ENCODE peak calls at places on chromosomes 5 and 9, in seven cellular contexts. L is HCT116, Q is HepG2, I is H1, U is SK-N-SH, T is GM12878, X is K562. G is an unnamed sample.

GRCh38 chr9:88378317-88378716 is 9.9 kb upstream of the SPIN1 start:
- DNase-seq in Q (no peak), T (no peak), U (peak), L (no peak), I (no peak), X (no peak), G (no peak)

GRCh38 chr9:70491798-70492736 is 77.6 kb upstream of the KLF9 start:
- DNase-seq in X (no peak), I (no peak), U (no peak), T (no peak), L (no peak), Q (no peak), G (no peak)

GRCh38 chr9:131411719-131412681 is 18.1 kb downstream of the PRRC2B start:
- DNase-seq in T (no peak), I (no peak), U (no peak), X (no peak), L (no peak), Q (peak), G (peak)

GRCh38 chr9:21995652-21996275 is 1.2 kb downstream of the CDKN2B-AS1 start:
- DNase-seq in I (no peak), T (no peak), U (peak), X (no peak), Q (no peak), L (no peak), G (no peak)

GRCh38 chr5:42912184-42912766 is 100.6 kb upstream of the SELENOP start:
- DNase-seq in X (peak), L (peak), T (no peak), U (no peak), I (no peak), Q (peak), G (peak)

GRCh38 chr5:7261049-7261448 is 134.9 kb upstream of the ADCY2 start:
- DNase-seq in Q (peak), U (peak), L (no peak), X (peak), T (no peak), I (peak), G (peak)

GRCh38 chr9:87095961-87096360 is 148.7 kb upstream of the GAS1 start:
- DNase-seq in I (no peak), L (no peak), Q (no peak), X (no peak), U (no peak), T (no peak), G (no peak)

GRCh38 chr5:142825378-142826089 is 55.4 kb downstream of the ARHGAP26 start:
- DNase-seq in L (no peak), X (peak), I (no peak), T (no peak), Q (no peak), U (no peak), G (peak)

GRCh38 chr5:180133971-180134508 is 62.5 kb upstream of the RNF130 start:
- DNase-seq in I (no peak), U (no peak), Q (no peak), T (no peak), X (no peak), L (no peak), G (no peak)

GRCh38 chr5:67182406-67182805 is 14.2 kb downstream of the CD180 start:
- DNase-seq in Q (no peak), U (no peak), X (peak), L (no peak), I (no peak), T (no peak), G (no peak)

GRCh38 chr9:120383999-120384924 is 195.7 kb downstream of the CDK5RAP2 start:
- DNase-seq in U (peak), T (no peak), L (no peak), X (no peak), Q (peak), I (no peak), G (no peak)

GRCh38 chr5:1594336-1595106 is 70.8 kb upstream of the LPCAT1 start:
- DNase-seq in X (peak), Q (peak), I (peak), U (peak), L (peak), T (peak), G (peak)

GRCh38 chr9:126986506-126986951 is 71.9 kb downstream of the RALGPS1 start:
- DNase-seq in L (peak), X (no peak), Q (peak), T (no peak), U (no peak), I (no peak), G (no peak)

GRCh38 chr9:5621327-5621726 is 7.6 kb upstream of the RIC1 start:
- DNase-seq in T (no peak), Q (no peak), X (no peak), L (peak), I (no peak), U (no peak), G (no peak)

GRCh38 chr5:168947212-168947868 is 353.6 kb downstream of the SLIT3 start:
- DNase-seq in U (peak), I (peak), Q (peak), X (peak), L (no peak), T (no peak), G (no peak)

GRCh38 chr5:35430381-35431162 is 187.1 kb upstream of the SPEF2 start:
- DNase-seq in U (no peak), Q (no peak), T (no peak), L (no peak), I (no peak), X (no peak), G (no peak)

GRCh38 chr9:89422151-89422918 is 75.6 kb downstream of the SEMA4D start:
- DNase-seq in Q (no peak), T (no peak), U (no peak), I (no peak), X (no peak), L (no peak), G (no peak)

GRCh38 chr5:111602817-111603445 is 90.6 kb upstream of the STARD4 start:
- DNase-seq in I (no peak), L (no peak), U (no peak), X (no peak), T (no peak), Q (no peak), G (no peak)

GRCh38 chr9:107105784-107106183 is 177.3 kb upstream of the RAD23B start:
- DNase-seq in I (no peak), X (no peak), T (no peak), L (no peak), Q (no peak), U (no peak), G (no peak)

GRCh38 chr5:159515197-159515596 is 184.9 kb upstream of the IL12B start:
- DNase-seq in L (no peak), X (no peak), U (no peak), I (no peak), T (no peak), Q (no peak), G (no peak)

GRCh38 chr5:87120518-87121314 is 147.0 kb upstream of the RASA1 start:
- DNase-seq in X (no peak), Q (no peak), T (no peak), I (no peak), U (no peak), L (peak), G (peak)

GRCh38 chr5:61599370-61600140 is 267.5 kb downstream of the ZSWIM6 start:
- DNase-seq in I (no peak), Q (peak), T (no peak), U (no peak), X (no peak), L (no peak), G (peak)

DNA sequence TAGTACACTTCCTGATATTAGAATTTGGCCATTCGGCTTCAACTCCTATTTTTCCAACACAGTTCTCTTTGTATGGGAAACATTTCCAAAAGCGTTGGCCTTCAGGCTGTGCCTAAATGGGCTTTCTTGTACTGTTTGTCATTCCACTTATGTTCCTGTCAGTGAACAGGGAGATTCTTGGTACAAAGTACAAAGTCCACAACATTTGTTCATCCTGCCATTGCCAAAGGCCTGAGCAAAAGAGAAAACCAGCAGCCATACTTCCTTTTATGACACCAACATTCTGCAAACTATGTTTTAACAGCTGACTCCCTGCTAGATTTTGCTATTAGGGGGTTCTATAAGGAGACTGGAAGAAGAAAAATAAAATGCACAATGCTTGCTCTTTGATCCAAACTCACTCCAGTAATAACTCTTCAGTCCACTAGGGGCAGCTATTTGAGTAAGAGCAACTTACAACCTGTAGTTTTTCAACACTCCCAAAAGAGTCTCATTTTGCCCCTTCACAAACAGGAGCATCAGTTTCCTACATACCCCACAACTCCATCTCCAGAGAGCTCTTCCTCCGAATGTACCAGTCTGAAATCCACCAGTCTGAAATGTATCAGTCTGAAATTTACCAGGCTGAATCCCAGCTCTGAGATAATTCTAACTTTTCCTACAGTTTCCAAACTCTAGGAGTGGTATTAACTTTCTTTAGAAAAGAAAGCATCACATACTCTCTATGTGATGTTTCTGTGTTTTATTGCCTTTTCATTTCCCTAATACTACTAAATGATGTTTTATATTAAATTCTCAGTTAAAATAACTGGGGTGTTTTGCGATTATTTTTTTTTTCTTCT is 693.8 kb downstream of the DNAH5 start:
- DNase-seq in T (no peak), Q (peak), I (no peak), X (no peak), U (peak), L (no peak), G (peak)
- TF ChIP-seq JUND in T (no peak), Q (no peak), I (no peak), X (no peak), U (no peak), L (no peak), G (no peak)

GRCh38 chr5:89878733-89879132 is 530.8 kb downstream of the CETN3 start:
- DNase-seq in L (no peak), Q (no peak), I (no peak), T (no peak), U (no peak), X (no peak), G (no peak)

GRCh38 chr5:89883967-89884366 is 525.6 kb downstream of the CETN3 start:
- DNase-seq in L (no peak), Q (no peak), I (no peak), U (no peak), T (no peak), X (no peak), G (no peak)

GRCh38 chr5:89878140-89878570 is 531.4 kb downstream of the CETN3 start:
- DNase-seq in X (peak), I (no peak), L (peak), U (no peak), T (no peak), Q (peak), G (no peak)
- TF ChIP-seq JUND in X (peak), I (peak), L (peak), U (peak), T (no peak), Q (no peak), G (no peak)

GRCh38 chr9:132557768-132558167 is 24.6 kb upstream of the BARHL1 start:
- DNase-seq in X (no peak), U (no peak), T (no peak), L (no peak), I (no peak), Q (no peak), G (no peak)
- TF ChIP-seq JUND in X (no peak), U (no peak), T (no peak), L (no peak), I (no peak), Q (no peak), G (no peak)

GRCh38 chr5:39202594-39203290 is 16.6 kb downstream of the FYB1 start:
- DNase-seq in L (no peak), X (peak), Q (no peak), I (no peak), U (no peak), T (no peak), G (no peak)
- TF ChIP-seq JUND in L (no peak), X (no peak), Q (no peak), I (no peak), U (no peak), T (no peak), G (no peak)

GRCh38 chr5:82182662-82183061 is 95.5 kb downstream of the RPS23 start:
- DNase-seq in U (no peak), L (no peak), Q (no peak), T (no peak), I (no peak), X (no peak), G (no peak)

GRCh38 chr5:82185842-82186241 is 92.3 kb downstream of the RPS23 start:
- DNase-seq in I (no peak), T (no peak), Q (no peak), X (no peak), U (no peak), L (no peak), G (no peak)

GRCh38 chr5:82178378-82178777 is 99.8 kb downstream of the RPS23 start:
- DNase-seq in L (no peak), U (no peak), T (no peak), X (no peak), Q (no peak), I (no peak), G (no peak)

GRCh38 chr5:82183828-82184227 is 94.3 kb downstream of the RPS23 start:
- DNase-seq in Q (no peak), U (no peak), X (no peak), T (peak), L (no peak), I (no peak), G (no peak)
- TF ChIP-seq JUND in Q (no peak), U (no peak), X (no peak), T (no peak), L (no peak), I (no peak), G (no peak)

GRCh38 chr5:114122852-114123251 is 239.0 kb upstream of the KCNN2 start:
- DNase-seq in L (no peak), T (no peak), X (no peak), I (no peak), Q (no peak), U (no peak), G (no peak)

GRCh38 chr5:114113604-114114003 is 248.3 kb upstream of the KCNN2 start:
- DNase-seq in T (no peak), Q (no peak), L (no peak), X (no peak), U (no peak), I (no peak), G (no peak)

GRCh38 chr5:114120166-114120565 is 241.7 kb upstream of the KCNN2 start:
- DNase-seq in Q (no peak), X (no peak), T (no peak), L (no peak), I (no peak), U (no peak), G (no peak)

GRCh38 chr5:114116981-114117380 is 244.9 kb upstream of the KCNN2 start:
- DNase-seq in I (no peak), X (no peak), L (no peak), Q (no peak), U (no peak), T (no peak), G (no peak)

GRCh38 chr5:114118511-114118910 is 243.4 kb upstream of the KCNN2 start:
- DNase-seq in L (no peak), X (no peak), Q (no peak), I (no peak), T (no peak), U (no peak), G (no peak)
- TF ChIP-seq JUND in L (no peak), X (no peak), Q (no peak), I (no peak), T (no peak), U (no peak), G (no peak)

GRCh38 chr9:16417101-16417500 is 453.4 kb downstream of the BNC2 start:
- DNase-seq in L (no peak), Q (no peak), T (peak), I (no peak), U (no peak), X (no peak), G (peak)
- TF ChIP-seq JUND in L (no peak), Q (no peak), T (no peak), I (no peak), U (no peak), X (no peak), G (no peak)

DNA sequence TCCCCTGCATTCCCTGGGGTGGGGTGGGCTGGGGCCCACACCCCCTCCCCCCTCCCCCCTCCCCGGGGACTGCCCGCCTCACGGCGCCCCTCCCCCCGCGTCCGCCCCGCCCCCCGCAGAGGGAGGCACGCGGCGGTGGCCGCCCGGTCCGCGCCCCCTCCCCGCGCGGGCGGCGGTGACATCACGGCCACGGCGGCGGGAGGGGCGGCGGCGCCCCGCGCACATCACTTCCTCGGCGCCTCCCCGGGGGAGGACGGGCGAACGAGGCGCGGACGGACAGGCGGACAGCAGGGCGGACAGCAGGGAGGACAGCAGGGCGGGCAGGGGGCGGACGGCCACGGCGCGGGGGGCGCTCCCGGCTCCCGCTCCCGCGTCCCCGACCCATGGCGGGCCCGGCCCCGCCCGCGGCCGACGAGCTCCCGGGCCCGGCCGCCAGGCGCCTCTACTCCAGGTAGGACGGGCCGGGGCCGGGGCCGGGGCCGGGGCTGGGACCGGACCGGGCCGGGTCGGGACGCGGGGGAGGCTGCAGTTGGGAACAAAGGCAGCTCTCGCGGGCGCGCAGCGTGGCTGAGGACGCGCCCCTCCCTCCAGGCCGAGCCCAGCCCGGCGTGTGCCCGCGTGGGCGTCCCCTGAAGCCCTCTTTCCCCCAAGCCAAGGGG is at the start of gene GPSM1:
- DNase-seq in L (no peak), I (no peak), Q (no peak), U (peak), X (peak), T (no peak), G (peak)
- TF ChIP-seq JUND in L (no peak), I (no peak), Q (no peak), U (no peak), X (peak), T (no peak), G (no peak)

G was measured in T47D.